ENCODE peak calls at places on chromosomes 3 and 15, in five cellular contexts. One of them, this sample, is unnamed.

GRCh38 chr3:126659915-126660886 is 5.3 kb upstream of the TXNRD3 start:
- DNase-seq in lung: no peak
- DNase-seq in NCI-H187: no peak
- DNase-seq in NCI-H1105 treated with DMSO at 0.1 percent for 48 hours: no peak
- DNase-seq in activated naive CD8-positive, alpha-beta T cell treated with anti-CD3 and anti-CD28 coated beads, Interleukin-2, amount 50 U/mL, for 24 hours: no peak
- DNase-seq in this sample: no peak

GRCh38 chr15:98428253-98428989 is 219.9 kb upstream of the IGF1R start:
- DNase-seq in lung: peak
- DNase-seq in NCI-H187: no peak
- DNase-seq in NCI-H1105 treated with DMSO at 0.1 percent for 48 hours: peak
- DNase-seq in activated naive CD8-positive, alpha-beta T cell treated with anti-CD3 and anti-CD28 coated beads, Interleukin-2, amount 50 U/mL, for 24 hours: peak
- DNase-seq in this sample: no peak

GRCh38 chr3:89107461-89108035 is at the start of gene EPHA3:
- DNase-seq in lung: peak
- DNase-seq in NCI-H187: no peak
- DNase-seq in NCI-H1105 treated with DMSO at 0.1 percent for 48 hours: peak
- DNase-seq in activated naive CD8-positive, alpha-beta T cell treated with anti-CD3 and anti-CD28 coated beads, Interleukin-2, amount 50 U/mL, for 24 hours: peak
- DNase-seq in this sample: no peak

GRCh38 chr3:156250550-156250949 is 130.2 kb downstream of the KCNAB1 start:
- DNase-seq in lung: no peak
- DNase-seq in NCI-H187: no peak
- DNase-seq in NCI-H1105 treated with DMSO at 0.1 percent for 48 hours: no peak
- DNase-seq in activated naive CD8-positive, alpha-beta T cell treated with anti-CD3 and anti-CD28 coated beads, Interleukin-2, amount 50 U/mL, for 24 hours: no peak
- DNase-seq in this sample: no peak

GRCh38 chr3:157865449-157865862 is 240.8 kb downstream of the SHOX2 start:
- DNase-seq in lung: no peak
- DNase-seq in NCI-H187: peak
- DNase-seq in NCI-H1105 treated with DMSO at 0.1 percent for 48 hours: no peak
- DNase-seq in activated naive CD8-positive, alpha-beta T cell treated with anti-CD3 and anti-CD28 coated beads, Interleukin-2, amount 50 U/mL, for 24 hours: peak
- DNase-seq in this sample: no peak

GRCh38 chr15:48644827-48645557 is 517 bp downstream of the FBN1 start:
- DNase-seq in lung: no peak
- DNase-seq in NCI-H187: no peak
- DNase-seq in NCI-H1105 treated with DMSO at 0.1 percent for 48 hours: peak
- DNase-seq in activated naive CD8-positive, alpha-beta T cell treated with anti-CD3 and anti-CD28 coated beads, Interleukin-2, amount 50 U/mL, for 24 hours: peak
- DNase-seq in this sample: no peak

GRCh38 chr3:126100688-126101301 is 16.9 kb upstream of the SLC41A3 start:
- DNase-seq in lung: peak
- DNase-seq in NCI-H187: no peak
- DNase-seq in NCI-H1105 treated with DMSO at 0.1 percent for 48 hours: no peak
- DNase-seq in activated naive CD8-positive, alpha-beta T cell treated with anti-CD3 and anti-CD28 coated beads, Interleukin-2, amount 50 U/mL, for 24 hours: no peak
- DNase-seq in this sample: no peak

GRCh38 chr15:75112278-75112847 is 89.0 kb downstream of the PPCDC start:
- DNase-seq in lung: no peak
- DNase-seq in NCI-H187: no peak
- DNase-seq in NCI-H1105 treated with DMSO at 0.1 percent for 48 hours: no peak
- DNase-seq in activated naive CD8-positive, alpha-beta T cell treated with anti-CD3 and anti-CD28 coated beads, Interleukin-2, amount 50 U/mL, for 24 hours: no peak
- DNase-seq in this sample: no peak

GRCh38 chr3:193771736-193772135 is 178.7 kb downstream of the OPA1 start:
- DNase-seq in lung: no peak
- DNase-seq in NCI-H187: peak
- DNase-seq in NCI-H1105 treated with DMSO at 0.1 percent for 48 hours: no peak
- DNase-seq in activated naive CD8-positive, alpha-beta T cell treated with anti-CD3 and anti-CD28 coated beads, Interleukin-2, amount 50 U/mL, for 24 hours: no peak
- DNase-seq in this sample: peak

GRCh38 chr15:78640840-78641733 is at the start of gene CHRNB4:
- DNase-seq in lung: no peak
- DNase-seq in NCI-H187: no peak
- DNase-seq in NCI-H1105 treated with DMSO at 0.1 percent for 48 hours: no peak
- DNase-seq in activated naive CD8-positive, alpha-beta T cell treated with anti-CD3 and anti-CD28 coated beads, Interleukin-2, amount 50 U/mL, for 24 hours: no peak
- DNase-seq in this sample: no peak

GRCh38 chr3:135456182-135456790 is 509.2 kb upstream of the PPP2R3A start:
- DNase-seq in lung: no peak
- DNase-seq in NCI-H187: peak
- DNase-seq in NCI-H1105 treated with DMSO at 0.1 percent for 48 hours: no peak
- DNase-seq in activated naive CD8-positive, alpha-beta T cell treated with anti-CD3 and anti-CD28 coated beads, Interleukin-2, amount 50 U/mL, for 24 hours: no peak
- DNase-seq in this sample: peak

GRCh38 chr15:78232951-78233350 is 1.4 kb downstream of the ACSBG1 start:
- DNase-seq in lung: no peak
- DNase-seq in NCI-H187: no peak
- DNase-seq in NCI-H1105 treated with DMSO at 0.1 percent for 48 hours: no peak
- DNase-seq in activated naive CD8-positive, alpha-beta T cell treated with anti-CD3 and anti-CD28 coated beads, Interleukin-2, amount 50 U/mL, for 24 hours: no peak
- DNase-seq in this sample: no peak

GRCh38 chr3:39428745-39429201 is 22.3 kb downstream of the RPSA start:
- DNase-seq in lung: no peak
- DNase-seq in NCI-H187: no peak
- DNase-seq in NCI-H1105 treated with DMSO at 0.1 percent for 48 hours: no peak
- DNase-seq in activated naive CD8-positive, alpha-beta T cell treated with anti-CD3 and anti-CD28 coated beads, Interleukin-2, amount 50 U/mL, for 24 hours: no peak
- DNase-seq in this sample: no peak

GRCh38 chr15:54017911-54018310 is 39.7 kb downstream of the UNC13C start:
- DNase-seq in lung: no peak
- DNase-seq in NCI-H187: no peak
- DNase-seq in NCI-H1105 treated with DMSO at 0.1 percent for 48 hours: no peak
- DNase-seq in activated naive CD8-positive, alpha-beta T cell treated with anti-CD3 and anti-CD28 coated beads, Interleukin-2, amount 50 U/mL, for 24 hours: no peak
- DNase-seq in this sample: no peak

GRCh38 chr15:47673343-47673761 is 44.0 kb upstream of the SEMA6D start:
- DNase-seq in lung: no peak
- DNase-seq in NCI-H187: no peak
- DNase-seq in NCI-H1105 treated with DMSO at 0.1 percent for 48 hours: no peak
- DNase-seq in activated naive CD8-positive, alpha-beta T cell treated with anti-CD3 and anti-CD28 coated beads, Interleukin-2, amount 50 U/mL, for 24 hours: no peak
- DNase-seq in this sample: no peak

GRCh38 chr3:134007819-134008218 is 21.9 kb downstream of the SLCO2A1 start:
- DNase-seq in lung: no peak
- DNase-seq in NCI-H187: no peak
- DNase-seq in NCI-H1105 treated with DMSO at 0.1 percent for 48 hours: no peak
- DNase-seq in activated naive CD8-positive, alpha-beta T cell treated with anti-CD3 and anti-CD28 coated beads, Interleukin-2, amount 50 U/mL, for 24 hours: no peak
- DNase-seq in this sample: no peak

GRCh38 chr3:31343075-31343474 is 189.7 kb upstream of the STT3B start:
- DNase-seq in lung: no peak
- DNase-seq in NCI-H187: no peak
- DNase-seq in NCI-H1105 treated with DMSO at 0.1 percent for 48 hours: no peak
- DNase-seq in activated naive CD8-positive, alpha-beta T cell treated with anti-CD3 and anti-CD28 coated beads, Interleukin-2, amount 50 U/mL, for 24 hours: no peak
- DNase-seq in this sample: no peak

GRCh38 chr15:95996494-95996893 is 334.0 kb upstream of the NR2F2 start:
- DNase-seq in lung: no peak
- DNase-seq in NCI-H187: no peak
- DNase-seq in NCI-H1105 treated with DMSO at 0.1 percent for 48 hours: no peak
- DNase-seq in activated naive CD8-positive, alpha-beta T cell treated with anti-CD3 and anti-CD28 coated beads, Interleukin-2, amount 50 U/mL, for 24 hours: no peak
- DNase-seq in this sample: no peak

GRCh38 chr15:60548101-60548500 is 69.2 kb upstream of the ICE2 start:
- DNase-seq in lung: no peak
- DNase-seq in NCI-H187: peak
- DNase-seq in NCI-H1105 treated with DMSO at 0.1 percent for 48 hours: no peak
- DNase-seq in activated naive CD8-positive, alpha-beta T cell treated with anti-CD3 and anti-CD28 coated beads, Interleukin-2, amount 50 U/mL, for 24 hours: peak
- DNase-seq in this sample: peak

GRCh38 chr15:51470512-51470911 is 129.1 kb downstream of the GLDN start:
- DNase-seq in lung: no peak
- DNase-seq in NCI-H187: no peak
- DNase-seq in NCI-H1105 treated with DMSO at 0.1 percent for 48 hours: no peak
- DNase-seq in activated naive CD8-positive, alpha-beta T cell treated with anti-CD3 and anti-CD28 coated beads, Interleukin-2, amount 50 U/mL, for 24 hours: no peak
- DNase-seq in this sample: no peak

This sample was measured in DMS79.